ENCODE peak calls at places on chromosome 18, in six cellular contexts. Z, R, J, U, K and N are unnamed samples.

GRCh38 chr18:55405655-55406373 is 182.2 kb downstream of the TCF4 start:
- DNase-seq in U (peak; percentile 60), Z (no peak), J (peak; percentile 67), R (peak; percentile 82), K (peak; percentile 95), N (peak; percentile 92)

GRCh38 chr18:6022840-6023239 is 127.5 kb upstream of the TMEM200C start:
- DNase-seq in Z (no peak), U (no peak), K (no peak), R (no peak), J (no peak), N (peak; percentile 58)

GRCh38 chr18:48365965-48366364 is 43.2 kb downstream of the ZBTB7C start:
- DNase-seq in Z (no peak), U (no peak), R (no peak), K (no peak), J (no peak), N (no peak)

GRCh38 chr18:10454800-10455550 is 540 bp downstream of the APCDD1 start:
- DNase-seq in K (no peak), J (no peak), Z (peak; percentile 54), U (no peak), R (no peak), N (no peak)

GRCh38 chr18:361941-362913 is 94.4 kb upstream of the THOC1 start:
- DNase-seq in U (no peak), Z (no peak), J (peak; percentile 58), R (no peak), K (peak; percentile 74), N (peak; percentile 62)

GRCh38 chr18:40012931-40013609 is 1942.0 kb upstream of the PIK3C3 start:
- DNase-seq in Z (no peak), R (no peak), U (no peak), K (no peak), J (no peak), N (peak; percentile 29)

GRCh38 chr18:62183578-62184195 is 3.2 kb downstream of the PIGN start:
- DNase-seq in U (peak; percentile 23), R (peak; percentile 37), K (no peak), Z (no peak), J (no peak), N (peak; percentile 59)

GRCh38 chr18:13566941-13567762 is 159.2 kb downstream of the FAM210A start:
- DNase-seq in J (no peak), U (peak; percentile 54), R (no peak), K (peak; percentile 83), Z (no peak), N (no peak)

GRCh38 chr18:68721681-68722583 is 7.0 kb upstream of the TMX3 start:
- DNase-seq in U (no peak), J (no peak), Z (no peak), K (no peak), R (no peak), N (no peak)

GRCh38 chr18:9020221-9020620 is 82.3 kb upstream of the NDUFV2 start:
- DNase-seq in J (no peak), U (no peak), R (no peak), K (no peak), Z (no peak), N (no peak)

GRCh38 chr18:23689616-23690504 is 607 bp downstream of the LAMA3 start:
- DNase-seq in J (no peak), K (peak; percentile 60), R (no peak), Z (peak; percentile 60), U (no peak), N (no peak)

GRCh38 chr18:49072524-49072934 is 121.8 kb upstream of the SMAD7 start:
- DNase-seq in K (no peak), R (no peak), U (no peak), J (no peak), Z (no peak), N (no peak)

GRCh38 chr18:3498705-3499451 is 48.9 kb downstream of the TGIF1 start:
- DNase-seq in Z (peak; percentile 78), U (no peak), J (no peak), K (no peak), R (peak; percentile 26), N (no peak)

GRCh38 chr18:37564796-37565137 is 831 bp downstream of the CELF4 start:
- DNase-seq in U (peak; percentile 76), K (no peak), Z (peak; percentile 90), R (no peak), J (no peak), N (peak; percentile 9)

GRCh38 chr18:7846315-7846714 is 279.2 kb downstream of the PTPRM start:
- DNase-seq in K (no peak), R (no peak), J (no peak), Z (no peak), U (no peak), N (no peak)

GRCh38 chr18:47798366-47798765 is 132.1 kb downstream of the SMAD2 start:
- DNase-seq in K (no peak), R (no peak), U (no peak), J (no peak), Z (no peak), N (no peak)

GRCh38 chr18:49301608-49302007 is 158.8 kb downstream of the DYM start:
- DNase-seq in K (no peak), J (no peak), R (no peak), U (no peak), Z (no peak), N (no peak)

GRCh38 chr18:23069481-23069880 is 65.8 kb upstream of the CABLES1 start:
- DNase-seq in R (no peak), K (no peak), Z (no peak), U (no peak), J (no peak), N (no peak)

GRCh38 chr18:30889582-30890301 is 152.8 kb downstream of the DSC3 start:
- DNase-seq in R (peak; percentile 19), Z (peak; percentile 14), U (peak; percentile 11), K (no peak), J (no peak), N (peak; percentile 45)

GRCh38 chr18:48125724-48126123 is 195.3 kb upstream of the SMAD2 start:
- DNase-seq in R (no peak), Z (no peak), U (no peak), K (no peak), J (no peak), N (no peak)

GRCh38 chr18:62264984-62265383 is 60.1 kb upstream of the TNFRSF11A start:
- DNase-seq in K (no peak), Z (no peak), R (no peak), J (no peak), U (no peak), N (no peak)

GRCh38 chr18:28666216-28666615 is 489.3 kb upstream of the CDH2 start:
- DNase-seq in K (no peak), J (no peak), R (no peak), U (no peak), Z (no peak), N (no peak)

GRCh38 chr18:57859314-57859713 is 56.2 kb upstream of the ATP8B1 start:
- DNase-seq in R (no peak), U (no peak), Z (peak; percentile 20), K (no peak), J (no peak), N (no peak)

GRCh38 chr18:4248686-4249085 is 206.4 kb downstream of the DLGAP1 start:
- DNase-seq in Z (no peak), J (no peak), K (no peak), R (no peak), U (no peak), N (no peak)

GRCh38 chr18:36514778-36515177 is 217.3 kb downstream of the FHOD3 start:
- DNase-seq in U (no peak), J (no peak), R (no peak), K (no peak), Z (peak; percentile 42), N (no peak)

GRCh38 chr18:37253424-37254255 is 312.0 kb downstream of the CELF4 start:
- DNase-seq in J (no peak), R (no peak), Z (peak; percentile 66), U (no peak), K (no peak), N (no peak)

GRCh38 chr18:9959564-9959963 is 45.7 kb downstream of the VAPA start:
- DNase-seq in R (no peak), K (no peak), Z (no peak), J (no peak), U (no peak), N (no peak)

GRCh38 chr18:73829146-73829545 is 318.5 kb downstream of the FBXO15 start:
- DNase-seq in J (no peak), K (no peak), R (no peak), Z (no peak), U (no peak), N (no peak)

GRCh38 chr18:76640438-76640837 is 145.4 kb upstream of the ZNF516 start:
- DNase-seq in R (no peak), K (no peak), U (no peak), J (no peak), Z (no peak), N (no peak)

GRCh38 chr18:9609190-9609589 is 5.2 kb downstream of the PPP4R1 start:
- DNase-seq in Z (no peak), U (no peak), R (no peak), K (no peak), J (no peak), N (no peak)

GRCh38 chr18:50044402-50044801 is 150.5 kb downstream of the MYO5B start:
- DNase-seq in Z (peak; percentile 16), U (no peak), K (no peak), J (no peak), R (no peak), N (no peak)

GRCh38 chr18:73235921-73236320 is 368.1 kb upstream of the NETO1 start:
- DNase-seq in J (no peak), R (no peak), Z (no peak), K (no peak), U (no peak), N (no peak)

GRCh38 chr18:23401400-23402347 is 51.4 kb upstream of the RIOK3 start:
- DNase-seq in J (no peak), K (peak; percentile 38), Z (peak; percentile 50), U (peak; percentile 86), R (no peak), N (no peak)

GRCh38 chr18:5110288-5110687 is 86.8 kb downstream of the AKAIN1 start:
- DNase-seq in K (no peak), R (no peak), Z (no peak), U (no peak), J (no peak), N (no peak)

GRCh38 chr18:11857177-11857887 is 6.1 kb downstream of the CHMP1B start:
- DNase-seq in J (peak; percentile 48), R (no peak), U (peak; percentile 76), K (peak; percentile 92), Z (no peak), N (peak; percentile 99)